ENCODE peak calls at places on chromosome 5, in five cellular contexts. Y, N, P, A and W are unnamed samples.
A peak's percentile ranks its signal among the peaks of the same experiment; 100 is the strongest.

GRCh38 chr5:135356522-135357318 is 42.3 kb downstream of the MACROH2A1 start:
- DNase-seq in Y (peak; percentile 85), A (peak; percentile 24), P (no peak), N (no peak), W (no peak)

GRCh38 chr5:13248236-13248635 is 696.3 kb downstream of the DNAH5 start:
- DNase-seq in Y (no peak), A (no peak), P (no peak), N (no peak), W (no peak)

GRCh38 chr5:152405145-152405544 is at the start of gene NMUR2:
- DNase-seq in N (peak; percentile 31), A (no peak), Y (peak; percentile 54), P (no peak), W (no peak)

GRCh38 chr5:140868721-140869554 is at the start of gene PCDHA11:
- DNase-seq in A (no peak), N (no peak), P (no peak), Y (no peak), W (no peak)

GRCh38 chr5:34059997-34060396 is 17.0 kb upstream of the C1QTNF3 start:
- DNase-seq in Y (no peak), A (no peak), P (no peak), N (no peak), W (no peak)

GRCh38 chr5:1235379-1235778 is 10.2 kb downstream of the SLC6A18 start:
- DNase-seq in Y (no peak), P (no peak), N (no peak), A (no peak), W (no peak)

GRCh38 chr5:55176176-55176818 is 3.3 kb upstream of the CDC20B start:
- DNase-seq in Y (peak; percentile 71), N (no peak), P (no peak), A (no peak), W (no peak)

GRCh38 chr5:62633243-62633642 is 54.6 kb downstream of the LRRC70 start:
- DNase-seq in A (no peak), Y (no peak), N (no peak), P (no peak), W (no peak)

GRCh38 chr5:65927497-65928340 is 1.3 kb downstream of the ERBIN start:
- DNase-seq in N (no peak), Y (peak; percentile 45), A (peak; percentile 42), P (peak; percentile 28), W (no peak)

GRCh38 chr5:111869681-111870080 is 112.7 kb upstream of the NREP start:
- DNase-seq in A (no peak), Y (no peak), P (no peak), N (no peak), W (no peak)

GRCh38 chr5:179266291-179267070 is 78.8 kb downstream of the ADAMTS2 start:
- DNase-seq in Y (peak; percentile 6), N (no peak), P (peak; percentile 17), A (no peak), W (peak; percentile 33)

GRCh38 chr5:178307266-178308045 is 74.9 kb upstream of the PHYKPL start:
- DNase-seq in P (peak; percentile 16), Y (no peak), A (no peak), N (no peak), W (no peak)

GRCh38 chr5:4544049-4544675 is 596.0 kb upstream of the ADAMTS16 start:
- DNase-seq in N (no peak), P (no peak), Y (no peak), A (no peak), W (no peak)

GRCh38 chr5:110884005-110884404 is 145.2 kb downstream of the SLC25A46 start:
- DNase-seq in P (no peak), Y (no peak), A (no peak), N (no peak), W (no peak)

GRCh38 chr5:55226027-55226933 is 835 bp downstream of the MCIDAS start:
- DNase-seq in A (peak; percentile 19), N (peak; percentile 60), P (no peak), Y (peak; percentile 89), W (no peak)

GRCh38 chr5:132026516-132027008 is 15.1 kb upstream of the ACSL6 start:
- DNase-seq in N (no peak), P (no peak), Y (no peak), A (no peak), W (no peak)

GRCh38 chr5:1948663-1949191 is 66.0 kb upstream of the IRX4 start:
- DNase-seq in A (peak; percentile 75), N (no peak), P (no peak), Y (no peak), W (peak; percentile 50)

GRCh38 chr5:120367896-120368634 is 96.0 kb upstream of the PRR16 start:
- DNase-seq in Y (no peak), A (no peak), P (no peak), N (no peak), W (no peak)

GRCh38 chr5:18968966-18969365 is 1019.0 kb downstream of the CDH18 start:
- DNase-seq in Y (no peak), P (no peak), A (no peak), N (no peak), W (no peak)

GRCh38 chr5:132466453-132467291 is 23.9 kb downstream of the IRF1 start:
- DNase-seq in N (no peak), A (no peak), P (peak; percentile 80), Y (no peak), W (peak; percentile 51)

DNA sequence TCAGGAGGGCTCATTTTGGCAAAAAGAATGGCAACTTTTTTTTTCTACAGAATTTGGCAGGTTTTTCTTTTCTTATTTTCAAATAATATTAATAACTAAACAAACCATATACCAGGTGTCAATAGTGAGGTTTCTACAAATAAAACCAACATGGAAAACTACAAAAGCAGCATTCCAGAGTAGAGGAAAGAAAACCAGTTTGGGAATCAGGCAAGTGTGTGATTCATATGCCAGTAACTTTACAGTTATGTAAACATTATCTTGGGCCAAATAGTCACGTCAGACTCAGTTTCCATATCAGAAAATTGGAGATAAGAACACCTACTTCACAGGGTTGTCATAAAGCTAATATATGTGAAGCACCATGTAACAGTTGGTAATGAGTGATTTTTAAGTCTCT is 51.7 kb downstream of the FBXW11 start:
- DNase-seq in N (no peak), A (no peak), P (no peak), Y (no peak), W (no peak)
- TF ChIP-seq POLR2AphosphoS5 in N (no peak), A (no peak), P (no peak), Y (no peak), W (no peak)

GRCh38 chr5:8522635-8523034 is 653.7 kb downstream of the MTRR start:
- DNase-seq in Y (no peak), N (no peak), P (no peak), A (no peak), W (no peak)

GRCh38 chr5:8520922-8521321 is 652.0 kb downstream of the MTRR start:
- DNase-seq in Y (no peak), A (no peak), N (no peak), P (no peak), W (no peak)

DNA sequence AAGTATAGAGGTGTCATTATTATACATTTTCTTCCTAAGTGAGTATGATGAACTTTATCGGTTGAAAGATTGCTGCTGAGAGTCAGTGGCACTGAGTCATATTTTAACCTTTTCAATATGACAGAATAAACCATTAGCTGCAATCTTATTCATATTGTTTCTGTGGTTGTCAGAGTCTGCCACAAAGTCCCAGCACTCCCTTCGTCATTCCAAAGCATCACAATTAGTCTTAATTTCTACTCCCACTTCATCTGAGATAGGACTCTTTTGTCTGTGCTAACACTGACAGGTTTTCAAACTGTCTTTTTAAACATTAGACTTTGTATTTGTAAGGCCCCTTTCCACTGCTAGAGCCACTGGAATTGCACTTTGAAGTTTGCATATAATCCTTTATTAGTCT is 656.9 kb downstream of the MTRR start:
- DNase-seq in N (no peak), P (no peak), A (no peak), Y (no peak), W (no peak)
- H3K4me1 ChIP-seq in N (no peaks in the 10 kb centered on the region), P (no peaks in the 10 kb centered on the region), A (no peaks in the 10 kb centered on the region), Y (no peaks in the 10 kb centered on the region), W (no peaks in the 10 kb centered on the region)

GRCh38 chr5:157157492-157157891 is 8.6 kb downstream of the GARIN3 start:
- DNase-seq in P (no peak), Y (no peak), A (no peak), N (no peak), W (no peak)
- H3K4me3 ChIP-seq in P (no peak overlapping the region), Y (no peak overlapping the region), A (no peak overlapping the region), N (no peak overlapping the region), W (no peak overlapping the region)

GRCh38 chr5:126464959-126465358 is 41.8 kb downstream of the GRAMD2B start:
- DNase-seq in A (peak; percentile 44), N (no peak), Y (no peak), P (peak; percentile 47), W (no peak)
- TF ChIP-seq POLR2AphosphoS5 in A (peak; percentile 15), N (no peak), Y (no peak), P (no peak), W (no peak)